ENCODE peak calls at places on chromosome 6, in eight cellular contexts. One of them, this sample, is unnamed.

GRCh38 chr6:83132121-83132520 is 60.9 kb downstream of the PGM3 start:
- DNase-seq in cardiac muscle cell: no peak
- DNase-seq in upper lobe of right lung: no peak
- DNase-seq in AG04450: no peak
- DNase-seq in tibial artery: no peak
- DNase-seq in lung: no peak
- DNase-seq in left lung: no peak
- DNase-seq in lower lobe of right lung: no peak
- DNase-seq in this sample: no peak

GRCh38 chr6:119966484-119966883 is 616.9 kb upstream of the MAN1A1 start:
- DNase-seq in cardiac muscle cell: no peak
- DNase-seq in upper lobe of right lung: no peak
- DNase-seq in AG04450: no peak
- DNase-seq in tibial artery: no peak
- DNase-seq in lung: no peak
- DNase-seq in left lung: peak
- DNase-seq in lower lobe of right lung: no peak
- DNase-seq in this sample: no peak

GRCh38 chr6:89888871-89889270 is 5.4 kb upstream of the GJA10 start:
- DNase-seq in cardiac muscle cell: no peak
- DNase-seq in upper lobe of right lung: no peak
- DNase-seq in AG04450: no peak
- DNase-seq in tibial artery: no peak
- DNase-seq in lung: no peak
- DNase-seq in left lung: no peak
- DNase-seq in lower lobe of right lung: no peak
- DNase-seq in this sample: no peak

GRCh38 chr6:147508073-147508870 is at the start of gene SAMD5:
- DNase-seq in cardiac muscle cell: peak
- DNase-seq in upper lobe of right lung: peak
- DNase-seq in AG04450: peak
- DNase-seq in tibial artery: peak
- DNase-seq in lung: peak
- DNase-seq in left lung: peak
- DNase-seq in lower lobe of right lung: peak
- DNase-seq in this sample: peak

GRCh38 chr6:15248451-15249370 is 2.8 kb downstream of the JARID2 start:
- DNase-seq in cardiac muscle cell: peak
- DNase-seq in upper lobe of right lung: peak
- DNase-seq in AG04450: peak
- DNase-seq in tibial artery: peak
- DNase-seq in lung: peak
- DNase-seq in left lung: peak
- DNase-seq in lower lobe of right lung: peak
- DNase-seq in this sample: peak

GRCh38 chr6:134123666-134124208 is 71.3 kb upstream of the SLC2A12 start:
- DNase-seq in cardiac muscle cell: peak
- DNase-seq in upper lobe of right lung: no peak
- DNase-seq in AG04450: peak
- DNase-seq in tibial artery: no peak
- DNase-seq in lung: no peak
- DNase-seq in left lung: no peak
- DNase-seq in lower lobe of right lung: no peak
- DNase-seq in this sample: no peak

GRCh38 chr6:14488185-14488584 is 370.6 kb downstream of the CD83 start:
- DNase-seq in cardiac muscle cell: no peak
- DNase-seq in upper lobe of right lung: no peak
- DNase-seq in AG04450: no peak
- DNase-seq in tibial artery: no peak
- DNase-seq in lung: no peak
- DNase-seq in left lung: peak
- DNase-seq in lower lobe of right lung: no peak
- DNase-seq in this sample: no peak

GRCh38 chr6:8829296-8829695 is 394.0 kb upstream of the SLC35B3 start:
- DNase-seq in cardiac muscle cell: no peak
- DNase-seq in upper lobe of right lung: no peak
- DNase-seq in AG04450: no peak
- DNase-seq in tibial artery: no peak
- DNase-seq in lung: no peak
- DNase-seq in left lung: no peak
- DNase-seq in lower lobe of right lung: no peak
- DNase-seq in this sample: no peak

GRCh38 chr6:32982084-32982701 is 13.8 kb downstream of the BRD2 start:
- DNase-seq in cardiac muscle cell: peak
- DNase-seq in upper lobe of right lung: no peak
- DNase-seq in AG04450: no peak
- DNase-seq in tibial artery: no peak
- DNase-seq in lung: no peak
- DNase-seq in left lung: no peak
- DNase-seq in lower lobe of right lung: no peak
- DNase-seq in this sample: no peak

DNA sequence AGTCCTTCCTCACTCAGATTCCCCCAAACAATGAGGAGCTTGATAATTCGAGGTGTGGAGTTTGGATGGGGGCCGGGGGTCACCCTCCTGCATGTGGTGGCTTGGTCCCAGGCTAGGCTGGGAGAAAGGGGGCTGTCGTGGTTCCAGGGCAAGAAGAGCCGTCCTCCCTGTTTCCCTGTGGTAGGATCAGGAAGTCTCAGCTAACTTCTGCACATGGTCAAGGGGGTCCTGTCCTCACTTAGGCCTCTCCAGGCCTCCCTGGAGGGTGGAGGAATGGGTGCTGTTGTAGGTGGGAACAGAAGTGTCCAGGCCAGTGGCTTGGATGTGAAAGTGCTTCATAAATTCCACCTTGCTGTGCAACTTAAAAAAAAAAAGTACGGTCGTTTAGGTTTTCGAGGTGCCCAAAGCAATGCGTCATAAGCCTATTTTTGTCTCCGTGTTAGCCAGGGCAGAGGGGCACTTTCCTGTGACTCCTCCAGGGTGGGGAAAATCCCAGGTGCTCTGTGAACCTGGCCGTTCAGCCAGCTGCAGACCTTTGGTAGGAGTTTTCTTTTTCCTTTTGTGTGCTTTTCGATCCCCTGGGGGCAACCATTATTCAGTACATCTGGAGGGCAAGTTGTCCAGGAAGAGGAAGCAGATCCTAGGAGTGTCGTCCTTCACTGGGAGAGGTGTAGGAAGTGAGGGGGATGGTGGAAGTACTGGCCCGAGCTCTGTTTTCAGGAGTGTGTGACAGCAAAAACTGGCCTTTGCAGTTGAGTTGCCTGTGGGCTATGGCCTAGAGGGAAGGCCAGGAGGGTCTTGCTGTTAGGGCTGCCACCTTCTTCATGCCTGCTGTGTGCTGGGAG is 9.6 kb downstream of the IGF2R start:
- DNase-seq in cardiac muscle cell: no peak
- DNase-seq in upper lobe of right lung: no peak
- DNase-seq in AG04450: no peak
- DNase-seq in tibial artery: no peak
- DNase-seq in lung: no peak
- DNase-seq in left lung: no peak
- DNase-seq in lower lobe of right lung: no peak
- DNase-seq in this sample: no peak
- H3K4me3 ChIP-seq in cardiac muscle cell: no peak
- H3K4me3 ChIP-seq in upper lobe of right lung: no peak
- H3K4me3 ChIP-seq in AG04450: no peak
- H3K4me3 ChIP-seq in tibial artery: no peak
- H3K4me3 ChIP-seq in lung: no peak
- H3K4me3 ChIP-seq in left lung: no peak
- H3K4me3 ChIP-seq in lower lobe of right lung: no peak
- H3K4me3 ChIP-seq in this sample: no peak

DNA sequence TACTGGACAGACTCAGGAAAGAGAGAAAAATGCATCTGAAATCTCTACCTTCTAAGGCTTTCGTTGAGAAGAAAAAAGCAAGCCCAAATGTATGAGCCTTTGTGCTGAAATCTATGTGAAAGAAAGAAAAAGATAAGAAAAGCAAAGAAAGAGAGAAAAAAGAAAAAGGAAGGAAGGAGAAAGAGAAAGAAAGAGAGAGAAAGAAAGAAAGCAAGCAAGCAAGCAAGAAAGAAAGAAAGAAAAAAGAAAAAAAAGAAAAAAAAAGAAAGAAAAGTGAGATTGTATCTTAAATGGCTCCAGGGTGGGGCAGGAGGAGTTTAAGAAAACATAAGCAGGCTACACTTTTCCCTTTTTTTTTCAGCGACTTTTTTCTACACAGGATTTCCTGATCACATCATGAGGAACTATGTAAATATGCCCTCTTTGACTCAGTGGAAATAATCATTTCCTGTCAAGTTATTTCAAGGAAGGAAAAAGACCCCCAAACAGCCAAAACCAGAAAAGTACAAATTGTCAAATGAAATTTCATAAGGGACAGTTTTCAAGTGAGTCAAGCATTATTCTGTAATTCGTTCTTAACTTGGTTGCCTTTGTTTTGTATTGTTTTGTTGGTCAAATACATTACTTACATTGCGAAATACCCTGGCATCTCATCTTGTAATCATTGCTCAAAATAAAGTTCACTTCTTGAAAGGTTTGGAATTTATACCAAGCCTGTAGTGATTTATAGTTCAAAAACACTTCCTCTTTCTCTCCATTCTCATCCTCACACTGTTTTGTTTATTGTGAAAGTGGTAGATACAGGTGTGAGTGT is 79.5 kb upstream of the RNF217 start:
- DNase-seq in cardiac muscle cell: peak
- DNase-seq in upper lobe of right lung: no peak
- DNase-seq in AG04450: no peak
- DNase-seq in tibial artery: no peak
- DNase-seq in lung: no peak
- DNase-seq in left lung: no peak
- DNase-seq in lower lobe of right lung: no peak
- DNase-seq in this sample: no peak
- H3K27ac ChIP-seq in cardiac muscle cell: no peak
- H3K27ac ChIP-seq in upper lobe of right lung: peak
- H3K27ac ChIP-seq in AG04450: no peak
- H3K27ac ChIP-seq in tibial artery: peak
- H3K27ac ChIP-seq in lung: no peak
- H3K27ac ChIP-seq in left lung: no peak
- H3K27ac ChIP-seq in lower lobe of right lung: no peak
- H3K27ac ChIP-seq in this sample: no peak

GRCh38 chr6:169654590-169655391 is 47.0 kb downstream of the WDR27 start:
- DNase-seq in cardiac muscle cell: peak
- DNase-seq in upper lobe of right lung: peak
- DNase-seq in AG04450: peak
- DNase-seq in tibial artery: peak
- DNase-seq in lung: peak
- DNase-seq in left lung: peak
- DNase-seq in lower lobe of right lung: peak
- DNase-seq in this sample: peak

GRCh38 chr6:169650959-169651292 is 50.9 kb downstream of the WDR27 start:
- DNase-seq in cardiac muscle cell: no peak
- DNase-seq in upper lobe of right lung: no peak
- DNase-seq in AG04450: no peak
- DNase-seq in tibial artery: no peak
- DNase-seq in lung: no peak
- DNase-seq in left lung: no peak
- DNase-seq in lower lobe of right lung: no peak
- DNase-seq in this sample: no peak

GRCh38 chr6:169651498-169651897 is 50.3 kb downstream of the WDR27 start:
- DNase-seq in cardiac muscle cell: no peak
- DNase-seq in upper lobe of right lung: no peak
- DNase-seq in AG04450: no peak
- DNase-seq in tibial artery: no peak
- DNase-seq in lung: no peak
- DNase-seq in left lung: no peak
- DNase-seq in lower lobe of right lung: no peak
- DNase-seq in this sample: no peak

GRCh38 chr6:169652896-169653295 is 48.9 kb downstream of the WDR27 start:
- DNase-seq in cardiac muscle cell: no peak
- DNase-seq in upper lobe of right lung: no peak
- DNase-seq in AG04450: no peak
- DNase-seq in tibial artery: no peak
- DNase-seq in lung: no peak
- DNase-seq in left lung: peak
- DNase-seq in lower lobe of right lung: no peak
- DNase-seq in this sample: no peak

DNA sequence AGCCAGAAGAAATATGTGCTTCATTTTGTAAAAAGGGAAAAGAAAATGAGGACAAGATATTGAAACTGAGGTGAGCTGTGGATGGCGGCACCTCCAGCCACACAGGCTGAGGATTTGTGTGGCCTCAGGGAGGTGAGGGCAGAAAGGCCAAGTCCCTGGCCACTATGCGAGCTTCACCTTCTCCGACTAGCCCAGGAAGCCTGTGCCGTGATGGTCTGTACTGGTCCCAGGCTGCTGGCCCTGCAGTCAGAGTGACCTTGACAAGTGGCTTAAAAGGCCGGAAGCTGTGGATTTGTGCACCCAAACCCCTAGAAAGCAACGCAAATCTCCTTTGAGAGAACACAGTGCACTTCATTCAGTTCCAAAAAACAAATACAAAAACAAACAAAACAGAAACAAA is 48.1 kb downstream of the WDR27 start:
- DNase-seq in cardiac muscle cell: no peak
- DNase-seq in upper lobe of right lung: no peak
- DNase-seq in AG04450: no peak
- DNase-seq in tibial artery: no peak
- DNase-seq in lung: no peak
- DNase-seq in left lung: peak
- DNase-seq in lower lobe of right lung: no peak
- DNase-seq in this sample: no peak
- H3K4me3 ChIP-seq in cardiac muscle cell: no peak
- H3K4me3 ChIP-seq in upper lobe of right lung: peak
- H3K4me3 ChIP-seq in AG04450: no peak
- H3K4me3 ChIP-seq in tibial artery: no peak
- H3K4me3 ChIP-seq in lung: no peak
- H3K4me3 ChIP-seq in left lung: no peak
- H3K4me3 ChIP-seq in lower lobe of right lung: peak
- H3K4me3 ChIP-seq in this sample: no peak

DNA sequence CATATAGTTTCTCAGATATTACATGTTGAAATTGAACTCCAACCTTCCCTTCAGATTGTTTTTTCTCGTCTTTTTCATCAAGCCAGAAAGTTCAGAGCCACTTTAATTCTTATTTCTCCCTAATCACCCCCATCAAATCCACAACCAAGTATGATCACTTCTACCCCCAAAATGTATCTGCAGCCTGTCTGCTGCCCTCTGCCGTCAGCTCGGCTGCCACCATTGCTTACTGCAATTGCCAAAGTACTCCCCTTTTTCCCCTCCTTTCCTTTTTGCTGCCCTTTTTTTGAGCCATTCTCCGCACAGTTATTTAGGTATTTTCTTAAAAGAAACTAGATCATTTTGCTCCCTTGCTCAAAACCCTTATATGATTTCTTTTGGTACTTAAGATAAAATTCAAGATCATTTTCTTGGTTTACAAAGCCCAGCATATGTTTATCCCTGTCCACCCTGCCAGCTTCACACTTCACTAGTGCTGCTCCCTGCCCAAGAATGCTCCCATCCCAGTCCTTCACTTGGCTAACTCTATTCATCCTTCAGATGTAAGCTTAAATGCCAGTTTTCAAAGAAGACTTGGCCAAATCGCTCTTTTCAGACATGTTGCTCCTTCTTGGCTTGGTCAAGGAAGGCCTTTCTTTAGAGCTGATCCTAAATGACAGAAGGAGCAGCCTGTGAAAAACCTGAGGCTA is 63.6 kb downstream of the SH3BGRL2 start:
- DNase-seq in cardiac muscle cell: no peak
- DNase-seq in upper lobe of right lung: no peak
- DNase-seq in AG04450: no peak
- DNase-seq in tibial artery: no peak
- DNase-seq in lung: no peak
- DNase-seq in left lung: no peak
- DNase-seq in lower lobe of right lung: no peak
- DNase-seq in this sample: no peak
- H3K27ac ChIP-seq in cardiac muscle cell: no peak
- H3K27ac ChIP-seq in upper lobe of right lung: no peak
- H3K27ac ChIP-seq in AG04450: no peak
- H3K27ac ChIP-seq in tibial artery: no peak
- H3K27ac ChIP-seq in lung: no peak
- H3K27ac ChIP-seq in left lung: no peak
- H3K27ac ChIP-seq in lower lobe of right lung: no peak
- H3K27ac ChIP-seq in this sample: no peak

GRCh38 chr6:4491501-4492260 is 284.5 kb upstream of the CDYL start:
- DNase-seq in cardiac muscle cell: peak
- DNase-seq in upper lobe of right lung: no peak
- DNase-seq in AG04450: no peak
- DNase-seq in tibial artery: no peak
- DNase-seq in lung: no peak
- DNase-seq in left lung: no peak
- DNase-seq in lower lobe of right lung: no peak
- DNase-seq in this sample: no peak
- H3K4me3 ChIP-seq in cardiac muscle cell: no peak
- H3K4me3 ChIP-seq in upper lobe of right lung: no peak
- H3K4me3 ChIP-seq in AG04450: no peak
- H3K4me3 ChIP-seq in tibial artery: no peak
- H3K4me3 ChIP-seq in lung: no peak
- H3K4me3 ChIP-seq in left lung: no peak
- H3K4me3 ChIP-seq in lower lobe of right lung: no peak
- H3K4me3 ChIP-seq in this sample: no peak

This sample was measured in right cardiac atrium.